ENCODE peak calls at places on chromosome X, in ten cellular contexts. H is tibial artery, K is psoas muscle, D is ovary, C is DND-41, E is pancreas, W is GM06990, V is uterus, M is sigmoid colon, Y is hepatocyte. X is an unnamed sample.

GRCh38 chrX:153649178-153649914 is 2.3 kb downstream of the DUSP9 start:
- DNase-seq in D (peak; percentile 11), M (peak; percentile 49), C (peak; percentile 42), W (no peak), V (peak; percentile 10), Y (peak; percentile 62), E (peak; percentile 36), K (no peak), H (peak; percentile 27), X (peak; percentile 39)

GRCh38 chrX:121307441-121307840 is 260.0 kb downstream of the GLUD2 start:
- DNase-seq in M (no peak), D (no peak), K (no peak), Y (no peak), W (peak; percentile 50), V (no peak), E (no peak), C (no peak), H (no peak), X (peak; percentile 76)

GRCh38 chrX:103782640-103783039 is 6.0 kb downstream of the PLP1 start:
- DNase-seq in E (no peak), M (no peak), H (no peak), D (no peak), C (no peak), V (no peak), K (no peak), Y (no peak), W (no peak), X (no peak)

GRCh38 chrX:11770320-11770719 is 12.3 kb downstream of the MSL3 start:
- DNase-seq in E (peak; percentile 30), V (no peak), C (peak; percentile 38), Y (peak; percentile 55), H (no peak), K (no peak), D (peak; percentile 50), M (no peak), W (no peak), X (peak; percentile 79)

GRCh38 chrX:43679778-43680177 is 23.7 kb downstream of the MAOA start:
- DNase-seq in Y (peak; percentile 42), E (no peak), D (no peak), V (no peak), K (no peak), H (no peak), C (no peak), W (no peak), M (no peak), X (no peak)

GRCh38 chrX:18406531-18407266 is 18.7 kb upstream of the CDKL5 start:
- DNase-seq in K (no peak), D (no peak), Y (no peak), W (no peak), C (no peak), E (no peak), H (no peak), M (no peak), V (no peak), X (no peak)

GRCh38 chrX:46587753-46588171 is 14.2 kb downstream of the CHST7 start:
- DNase-seq in K (no peak), W (no peak), D (no peak), M (no peak), H (no peak), C (no peak), E (no peak), V (no peak), Y (no peak), X (no peak)

GRCh38 chrX:115318139-115318538 is 28.6 kb downstream of the LUZP4 start:
- DNase-seq in E (no peak), D (no peak), K (no peak), W (no peak), M (no peak), V (no peak), H (no peak), Y (no peak), C (no peak), X (no peak)

GRCh38 chrX:153519569-153520285 is 2.3 kb downstream of the ATP2B3 start:
- DNase-seq in K (no peak), V (no peak), M (no peak), H (no peak), D (no peak), C (no peak), W (no peak), Y (no peak), E (no peak), X (no peak)

GRCh38 chrX:136067097-136067496 is 80.2 kb upstream of the FHL1 start:
- DNase-seq in C (no peak), M (peak; percentile 69), K (no peak), V (no peak), E (no peak), Y (no peak), H (no peak), W (no peak), D (no peak), X (no peak)

GRCh38 chrX:154540897-154541535 is 5.6 kb downstream of the G6PD start:
- DNase-seq in V (no peak), W (no peak), D (no peak), E (no peak), C (no peak), K (no peak), M (no peak), Y (peak; percentile 64), H (no peak), X (no peak)

GRCh38 chrX:136251042-136251991 is at the start of gene MAP7D3:
- DNase-seq in W (peak; percentile 73), K (peak; percentile 62), M (peak; percentile 82), D (peak; percentile 56), Y (peak; percentile 78), C (peak; percentile 69), V (peak; percentile 65), E (peak; percentile 55), H (no peak), X (peak; percentile 70)

GRCh38 chrX:21004835-21005234 is 369.4 kb upstream of the CNKSR2 start:
- DNase-seq in D (no peak), Y (no peak), W (no peak), H (no peak), V (no peak), K (no peak), C (no peak), E (no peak), M (no peak), X (no peak)

GRCh38 chrX:110156167-110156754 is 153.3 kb downstream of the TMEM164 start:
- DNase-seq in E (no peak), V (no peak), H (no peak), M (no peak), Y (no peak), K (no peak), C (no peak), W (no peak), D (no peak), X (no peak)
- TF ChIP-seq CTCF in E (peak; percentile 62), V (peak; percentile 49), H (no peak), M (no peak), Y (peak; percentile 54), K (peak; percentile 44), C (peak; percentile 51), W (peak; percentile 38), D (no peak), X (peak; percentile 24)

GRCh38 chrX:70504772-70505450 is 60.3 kb downstream of the DLG3 start:
- DNase-seq in C (no peak), K (no peak), M (no peak), D (no peak), H (no peak), Y (no peak), W (no peak), V (no peak), E (no peak), X (peak; percentile 24)

GRCh38 chrX:70505451-70505841 is 60.8 kb downstream of the DLG3 start:
- DNase-seq in E (no peak), M (no peak), V (no peak), K (no peak), H (no peak), Y (no peak), C (no peak), D (no peak), W (no peak), X (no peak)

GRCh38 chrX:70508296-70508911 is 63.8 kb downstream of the DLG3 start:
- DNase-seq in K (no peak), V (no peak), D (no peak), W (no peak), Y (no peak), H (no peak), M (no peak), C (no peak), E (no peak), X (peak; percentile 36)

GRCh38 chrX:70509078-70509477 is 64.4 kb downstream of the DLG3 start:
- DNase-seq in W (no peak), E (no peak), H (no peak), Y (no peak), C (no peak), D (no peak), V (no peak), K (no peak), M (no peak), X (no peak)
- H3K4me3 ChIP-seq in W (no peak overlapping the region), E (no peak overlapping the region), H (no peak overlapping the region), Y (no peak overlapping the region), C (no peak overlapping the region), D (no peak overlapping the region), V (no peak overlapping the region), K (no peak overlapping the region), M (no peak overlapping the region), X (no peak overlapping the region)

GRCh38 chrX:22758807-22759481 is 240.8 kb upstream of the DDX53 start:
- DNase-seq in Y (no peak), V (no peak), M (no peak), E (no peak), K (no peak), D (no peak), H (no peak), W (no peak), C (no peak), X (peak; percentile 1)

GRCh38 chrX:22760513-22761057 is 239.2 kb upstream of the DDX53 start:
- DNase-seq in E (no peak), D (no peak), W (no peak), V (no peak), M (no peak), H (no peak), K (no peak), C (no peak), Y (no peak), X (no peak)
- TF ChIP-seq CTCF in E (no peak), D (no peak), W (no peak), V (no peak), M (no peak), H (no peak), K (no peak), C (no peak), Y (no peak), X (no peak)

GRCh38 chrX:56763556-56764152 is 34.6 kb downstream of the NBDY start:
- DNase-seq in K (peak; percentile 77), C (no peak), H (no peak), M (peak; percentile 92), E (peak; percentile 90), D (peak; percentile 89), W (peak; percentile 72), V (peak; percentile 84), Y (no peak), X (peak; percentile 72)

GRCh38 chrX:56764975-56765791 is 36.1 kb downstream of the NBDY start:
- DNase-seq in V (no peak), W (peak; percentile 53), D (no peak), Y (no peak), K (no peak), E (no peak), C (peak; percentile 75), M (peak; percentile 49), H (no peak), X (peak; percentile 68)

GRCh38 chrX:56765816-56766553 is 36.9 kb downstream of the NBDY start:
- DNase-seq in E (no peak), Y (no peak), V (no peak), W (no peak), K (no peak), H (no peak), C (no peak), D (no peak), M (peak; percentile 54), X (no peak)

GRCh38 chrX:56762707-56763555 is 33.9 kb downstream of the NBDY start:
- DNase-seq in M (peak; percentile 63), W (no peak), C (no peak), K (no peak), Y (no peak), E (no peak), V (no peak), D (no peak), H (no peak), X (peak; percentile 47)

GRCh38 chrX:56764153-56764974 is 35.3 kb downstream of the NBDY start:
- DNase-seq in E (peak; percentile 89), W (peak; percentile 86), V (peak; percentile 78), Y (peak; percentile 74), D (peak; percentile 86), M (peak; percentile 91), K (peak; percentile 69), C (peak; percentile 78), H (no peak), X (peak; percentile 92)
- H3K4me3 ChIP-seq in E (peak overlapping the region; percentile 48), W (peak overlapping the region; percentile 75), V (peak overlapping the region; percentile 44), Y (no peak overlapping the region), D (peak overlapping the region; percentile 42), M (peak overlapping the region; percentile 40), K (peak overlapping the region; percentile 91), C (no peak overlapping the region), H (no peak overlapping the region), X (peak overlapping the region; percentile 51)

X was measured in GM12865.